ENCODE peak calls at places on chromosomes 6 and 20, in four cellular contexts. One of them, this sample, is unnamed. For H3K36me3, the result is how much of the 10 kb centered on the place peaks cover.

GRCh38 chr6:149864578-149865535 is 698 bp upstream of the LRP11 start:
- DNase-seq in uterus: peak
- DNase-seq in Karpas-422: peak
- DNase-seq in SJSA1: peak
- DNase-seq in this sample: no peak

GRCh38 chr6:101585501-101585900 is 192.0 kb downstream of the GRIK2 start:
- DNase-seq in uterus: no peak
- DNase-seq in Karpas-422: no peak
- DNase-seq in SJSA1: no peak
- DNase-seq in this sample: no peak

GRCh38 chr20:33211817-33212424 is 5.2 kb upstream of the BPIFA3 start:
- DNase-seq in uterus: no peak
- DNase-seq in Karpas-422: peak
- DNase-seq in SJSA1: no peak
- DNase-seq in this sample: peak

GRCh38 chr6:37987008-37987407 is 167.5 kb downstream of the ZFAND3 start:
- DNase-seq in uterus: no peak
- DNase-seq in Karpas-422: no peak
- DNase-seq in SJSA1: no peak
- DNase-seq in this sample: no peak

GRCh38 chr6:139753198-139753861 is 378.9 kb upstream of the CITED2 start:
- DNase-seq in uterus: no peak
- DNase-seq in Karpas-422: no peak
- DNase-seq in SJSA1: peak
- DNase-seq in this sample: no peak

GRCh38 chr20:1430004-1430451 is 36.6 kb downstream of the NSFL1C start:
- DNase-seq in uterus: no peak
- DNase-seq in Karpas-422: peak
- DNase-seq in SJSA1: no peak
- DNase-seq in this sample: no peak

GRCh38 chr6:38270367-38270766 is 369.4 kb downstream of the BTBD9 start:
- DNase-seq in uterus: no peak
- DNase-seq in Karpas-422: no peak
- DNase-seq in SJSA1: no peak
- DNase-seq in this sample: no peak

GRCh38 chr6:135972586-135972985 is 121.1 kb downstream of the PDE7B start:
- DNase-seq in uterus: no peak
- DNase-seq in Karpas-422: no peak
- DNase-seq in SJSA1: no peak
- DNase-seq in this sample: no peak

GRCh38 chr20:54027704-54028103 is 42.7 kb downstream of the BCAS1 start:
- DNase-seq in uterus: no peak
- DNase-seq in Karpas-422: no peak
- DNase-seq in SJSA1: no peak
- DNase-seq in this sample: no peak

GRCh38 chr20:41304413-41305079 is 13.0 kb downstream of the ZHX3 start:
- DNase-seq in uterus: no peak
- DNase-seq in Karpas-422: peak
- DNase-seq in SJSA1: no peak
- DNase-seq in this sample: no peak

GRCh38 chr6:169868458-169868857 is 117.0 kb downstream of the ERMARD start:
- DNase-seq in uterus: no peak
- DNase-seq in Karpas-422: no peak
- DNase-seq in SJSA1: no peak
- DNase-seq in this sample: no peak

GRCh38 chr6:96723362-96723761 is 113.9 kb downstream of the GPR63 start:
- DNase-seq in uterus: no peak
- DNase-seq in Karpas-422: no peak
- DNase-seq in SJSA1: no peak
- DNase-seq in this sample: no peak

GRCh38 chr20:57594092-57594911 is 25.9 kb downstream of the ZBP1 start:
- DNase-seq in uterus: no peak
- DNase-seq in Karpas-422: peak
- DNase-seq in SJSA1: peak
- DNase-seq in this sample: peak

GRCh38 chr6:21158873-21159272 is 434.7 kb upstream of the SOX4 start:
- DNase-seq in uterus: no peak
- DNase-seq in Karpas-422: no peak
- DNase-seq in SJSA1: no peak
- DNase-seq in this sample: no peak

GRCh38 chr6:134182528-134182927 is 130.1 kb upstream of the SLC2A12 start:
- DNase-seq in uterus: no peak
- DNase-seq in Karpas-422: no peak
- DNase-seq in SJSA1: no peak
- DNase-seq in this sample: no peak

GRCh38 chr6:153015094-153015645 is 12.7 kb upstream of the MTRF1L start:
- DNase-seq in uterus: no peak
- DNase-seq in Karpas-422: no peak
- DNase-seq in SJSA1: no peak
- DNase-seq in this sample: no peak

GRCh38 chr6:27290065-27290849 is 21.8 kb downstream of the POM121L2 start:
- DNase-seq in uterus: no peak
- DNase-seq in Karpas-422: no peak
- DNase-seq in SJSA1: no peak
- DNase-seq in this sample: no peak

GRCh38 chr6:169933839-169934698 is 182.6 kb downstream of the ERMARD start:
- DNase-seq in uterus: peak
- DNase-seq in Karpas-422: no peak
- DNase-seq in SJSA1: no peak
- DNase-seq in this sample: peak

GRCh38 chr6:73665686-73666319 is 12.0 kb upstream of the SLC17A5 start:
- DNase-seq in uterus: no peak
- DNase-seq in Karpas-422: no peak
- DNase-seq in SJSA1: no peak
- DNase-seq in this sample: no peak

GRCh38 chr20:38293490-38294333 is 10.2 kb upstream of the BPI start:
- DNase-seq in uterus: no peak
- DNase-seq in Karpas-422: no peak
- DNase-seq in SJSA1: no peak
- DNase-seq in this sample: no peak

GRCh38 chr6:143482593-143482992 is 28.9 kb downstream of the FUCA2 start:
- DNase-seq in uterus: no peak
- DNase-seq in Karpas-422: no peak
- DNase-seq in SJSA1: no peak
- DNase-seq in this sample: no peak

GRCh38 chr6:8219352-8219943 is 117.1 kb upstream of the EEF1E1 start:
- DNase-seq in uterus: peak
- DNase-seq in Karpas-422: peak
- DNase-seq in SJSA1: peak
- DNase-seq in this sample: no peak

GRCh38 chr6:66423047-66423446 is 716.0 kb upstream of the EYS start:
- DNase-seq in uterus: no peak
- DNase-seq in Karpas-422: no peak
- DNase-seq in SJSA1: no peak
- DNase-seq in this sample: no peak

GRCh38 chr20:63452341-63453028 is 20.0 kb downstream of the KCNQ2 start:
- DNase-seq in uterus: no peak
- DNase-seq in Karpas-422: no peak
- DNase-seq in SJSA1: no peak
- DNase-seq in this sample: no peak

GRCh38 chr6:150142304-150142656 is 564 bp upstream of the PPP1R14C start:
- DNase-seq in uterus: no peak
- DNase-seq in Karpas-422: no peak
- DNase-seq in SJSA1: no peak
- DNase-seq in this sample: peak

GRCh38 chr6:9523462-9523861 is 891.4 kb downstream of the TFAP2A start:
- DNase-seq in uterus: no peak
- DNase-seq in Karpas-422: no peak
- DNase-seq in SJSA1: peak
- DNase-seq in this sample: no peak

GRCh38 chr20:53382263-53382844 is 211.3 kb downstream of the ZNF217 start:
- DNase-seq in uterus: no peak
- DNase-seq in Karpas-422: no peak
- DNase-seq in SJSA1: no peak
- DNase-seq in this sample: no peak

GRCh38 chr6:1524040-1524480 is 85.7 kb upstream of the FOXC1 start:
- DNase-seq in uterus: no peak
- DNase-seq in Karpas-422: no peak
- DNase-seq in SJSA1: peak
- DNase-seq in this sample: peak

GRCh38 chr6:36038120-36038876 is 10.7 kb downstream of the MAPK14 start:
- DNase-seq in uterus: no peak
- DNase-seq in Karpas-422: no peak
- DNase-seq in SJSA1: no peak
- DNase-seq in this sample: no peak

GRCh38 chr20:56762401-56762800 is 133.3 kb downstream of the TFAP2C start:
- DNase-seq in uterus: no peak
- DNase-seq in Karpas-422: no peak
- DNase-seq in SJSA1: no peak
- DNase-seq in this sample: no peak

GRCh38 chr20:39195495-39196129 is 233.5 kb downstream of the DHX35 start:
- DNase-seq in uterus: no peak
- DNase-seq in Karpas-422: peak
- DNase-seq in SJSA1: no peak
- DNase-seq in this sample: no peak

GRCh38 chr20:667351-668034 is 8.1 kb downstream of the SCRT2 start:
- DNase-seq in uterus: no peak
- DNase-seq in Karpas-422: peak
- DNase-seq in SJSA1: peak
- DNase-seq in this sample: peak

GRCh38 chr6:132456700-132457143 is 55.4 kb upstream of the MOXD1 start:
- DNase-seq in uterus: no peak
- DNase-seq in Karpas-422: no peak
- DNase-seq in SJSA1: no peak
- DNase-seq in this sample: peak

GRCh38 chr6:66896415-66896814 is 1189.4 kb upstream of the EYS start:
- DNase-seq in uterus: no peak
- DNase-seq in Karpas-422: no peak
- DNase-seq in SJSA1: no peak
- DNase-seq in this sample: no peak

GRCh38 chr20:11178946-11179654 is 505.3 kb upstream of the JAG1 start:
- DNase-seq in uterus: no peak
- DNase-seq in Karpas-422: no peak
- DNase-seq in SJSA1: peak
- DNase-seq in this sample: no peak

GRCh38 chr6:134894800-134895199 is 55.1 kb downstream of the ALDH8A1 start:
- DNase-seq in uterus: no peak
- DNase-seq in Karpas-422: peak
- DNase-seq in SJSA1: no peak
- DNase-seq in this sample: no peak

DNA sequence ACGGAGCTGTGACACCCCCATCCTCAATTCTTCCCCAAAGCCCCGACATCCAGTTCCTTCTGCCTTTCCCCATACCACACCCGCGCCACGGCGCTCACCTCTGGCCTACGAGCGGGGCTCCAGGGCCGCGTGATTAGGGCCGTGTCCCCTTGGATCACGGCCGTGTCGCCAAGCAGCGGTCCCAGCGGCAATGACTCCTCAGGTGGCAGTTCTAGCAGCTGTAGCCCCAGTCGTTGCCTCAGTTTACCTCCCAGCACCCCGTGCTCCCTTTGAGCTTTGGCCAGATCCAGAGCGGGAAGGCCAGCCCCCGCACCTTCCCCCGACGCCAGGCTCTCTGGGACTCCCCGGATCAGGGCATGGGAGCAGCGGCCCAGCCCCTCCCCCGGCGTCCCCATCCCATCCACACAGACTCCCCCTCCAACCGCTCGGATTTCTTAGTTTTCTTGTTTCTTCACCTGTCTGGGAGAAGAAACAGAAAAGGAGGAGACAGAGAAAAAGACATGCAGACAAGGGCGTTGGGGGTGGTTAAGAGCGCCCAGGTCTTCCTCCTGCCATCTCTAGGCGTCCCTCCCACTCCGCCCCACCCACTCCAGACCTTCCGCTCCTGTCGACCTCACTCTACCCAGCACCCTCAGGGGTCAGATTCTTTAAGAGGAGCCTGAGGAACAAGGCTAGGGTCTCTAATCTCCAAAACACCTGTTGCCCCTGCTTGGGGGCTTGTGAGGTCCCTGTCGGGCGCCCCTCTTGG is at the start of gene DDAH2:
- DNase-seq in uterus: peak
- DNase-seq in Karpas-422: no peak
- DNase-seq in SJSA1: no peak
- DNase-seq in this sample: peak
- H3K4me3 ChIP-seq in uterus: peak
- H3K4me3 ChIP-seq in Karpas-422: peak
- H3K4me3 ChIP-seq in SJSA1: peak
- H3K4me3 ChIP-seq in this sample: peak

DNA sequence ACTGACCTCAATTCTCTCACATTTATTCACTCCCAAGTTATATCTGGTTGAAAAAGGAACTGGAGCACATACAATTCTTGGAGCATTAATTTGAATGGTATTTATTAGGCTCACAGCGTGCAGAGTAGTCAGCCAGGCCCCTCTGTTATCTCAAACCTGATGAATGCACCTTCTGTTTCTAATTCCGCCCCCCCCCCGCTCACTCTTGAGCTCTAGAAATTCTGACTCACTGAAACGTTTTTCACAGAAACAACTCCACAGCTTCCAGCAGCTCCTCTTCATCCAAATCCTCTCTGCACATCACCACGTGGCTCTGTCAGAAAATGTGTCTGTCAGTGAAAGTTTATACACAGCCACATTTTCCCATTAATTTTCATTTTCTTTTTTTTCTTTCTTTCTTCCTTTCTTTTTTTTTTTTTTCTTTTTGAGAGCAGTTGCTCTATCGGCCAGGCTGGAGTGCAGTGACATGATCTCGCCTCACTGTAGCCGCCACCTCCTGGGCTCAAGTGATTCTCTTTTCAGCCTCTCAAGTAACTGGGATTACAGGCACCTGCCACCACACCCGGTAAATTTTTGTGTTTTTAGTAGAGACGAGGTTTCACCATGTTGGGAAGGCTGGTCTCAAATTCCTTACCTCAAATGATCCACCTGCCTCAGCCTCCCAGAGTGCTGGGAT is 109.4 kb downstream of the TBXT start:
- DNase-seq in uterus: peak
- DNase-seq in Karpas-422: no peak
- DNase-seq in SJSA1: no peak
- DNase-seq in this sample: no peak
- H3K27ac ChIP-seq in uterus: peak
- H3K27ac ChIP-seq in Karpas-422: no peak
- H3K27ac ChIP-seq in SJSA1: no peak
- H3K27ac ChIP-seq in this sample: no peak

GRCh38 chr6:44653761-44654218 is 266.3 kb downstream of the CDC5L start:
- DNase-seq in uterus: no peak
- DNase-seq in Karpas-422: no peak
- DNase-seq in SJSA1: peak
- DNase-seq in this sample: no peak
- H3K36me3 ChIP-seq in uterus: under half
- H3K36me3 ChIP-seq in Karpas-422: under half
- H3K36me3 ChIP-seq in SJSA1: under half
- H3K36me3 ChIP-seq in this sample: under half

DNA sequence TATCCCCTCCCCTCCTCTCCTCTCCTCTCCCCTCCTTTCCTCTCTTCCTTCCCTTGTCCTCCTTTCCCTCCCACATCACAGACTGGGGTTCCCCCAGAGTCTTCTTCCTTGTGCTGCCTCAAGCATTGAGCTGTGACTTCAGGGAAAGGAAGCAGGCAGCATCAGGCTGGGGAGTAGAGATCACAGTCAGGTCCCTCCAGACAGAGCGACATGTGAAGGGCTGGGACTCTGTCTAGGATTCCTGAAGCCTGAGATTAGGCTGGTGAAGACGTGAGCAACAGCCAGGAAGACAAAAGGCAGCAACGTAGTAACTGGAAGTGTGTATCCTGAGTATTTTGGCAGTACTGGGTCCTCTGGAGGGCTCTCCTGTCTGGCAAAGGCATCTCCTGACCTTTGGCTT is 265.4 kb upstream of the SUPT3H start:
- DNase-seq in uterus: no peak
- DNase-seq in Karpas-422: no peak
- DNase-seq in SJSA1: no peak
- DNase-seq in this sample: no peak
- H3K4me3 ChIP-seq in uterus: no peak
- H3K4me3 ChIP-seq in Karpas-422: no peak
- H3K4me3 ChIP-seq in SJSA1: no peak
- H3K4me3 ChIP-seq in this sample: no peak

This sample was measured in lower lobe of right lung.